ENCODE peak calls at places on chromosomes 12 and 14, in six cellular contexts. One of them, this sample, is unnamed. For H3K4me1, the result is how much of the 10 kb centered on the place peaks cover.

GRCh38 chr14:52153939-52154338 is 85.1 kb upstream of the NID2 start:
- DNase-seq in colonic mucosa: no peak
- DNase-seq in testis: no peak
- DNase-seq in cardiac muscle cell: no peak
- DNase-seq in mammary epithelial cell: no peak
- DNase-seq in pancreas: no peak
- DNase-seq in this sample: no peak

GRCh38 chr12:51534216-51534615 is 56.8 kb upstream of the SCN8A start:
- DNase-seq in colonic mucosa: no peak
- DNase-seq in testis: no peak
- DNase-seq in cardiac muscle cell: no peak
- DNase-seq in mammary epithelial cell: no peak
- DNase-seq in pancreas: no peak
- DNase-seq in this sample: no peak

GRCh38 chr12:6367969-6368892 is 7.1 kb downstream of the SCNN1A start:
- DNase-seq in colonic mucosa: peak
- DNase-seq in testis: no peak
- DNase-seq in cardiac muscle cell: no peak
- DNase-seq in mammary epithelial cell: no peak
- DNase-seq in pancreas: no peak
- DNase-seq in this sample: no peak

GRCh38 chr12:108516511-108517275 is 1.6 kb downstream of the FICD start:
- DNase-seq in colonic mucosa: no peak
- DNase-seq in testis: no peak
- DNase-seq in cardiac muscle cell: no peak
- DNase-seq in mammary epithelial cell: no peak
- DNase-seq in pancreas: no peak
- DNase-seq in this sample: no peak

GRCh38 chr12:117052386-117053049 is 46.7 kb downstream of the TESC start:
- DNase-seq in colonic mucosa: no peak
- DNase-seq in testis: no peak
- DNase-seq in cardiac muscle cell: peak
- DNase-seq in mammary epithelial cell: no peak
- DNase-seq in pancreas: no peak
- DNase-seq in this sample: no peak

GRCh38 chr12:114311966-114312365 is 94.0 kb downstream of the TBX5 start:
- DNase-seq in colonic mucosa: no peak
- DNase-seq in testis: no peak
- DNase-seq in cardiac muscle cell: no peak
- DNase-seq in mammary epithelial cell: no peak
- DNase-seq in pancreas: no peak
- DNase-seq in this sample: peak

GRCh38 chr12:2682301-2683282 is 112.2 kb upstream of the FKBP4 start:
- DNase-seq in colonic mucosa: no peak
- DNase-seq in testis: peak
- DNase-seq in cardiac muscle cell: peak
- DNase-seq in mammary epithelial cell: peak
- DNase-seq in pancreas: peak
- DNase-seq in this sample: no peak

GRCh38 chr12:48828293-48828692 is 10.0 kb downstream of the CACNB3 start:
- DNase-seq in colonic mucosa: no peak
- DNase-seq in testis: no peak
- DNase-seq in cardiac muscle cell: no peak
- DNase-seq in mammary epithelial cell: no peak
- DNase-seq in pancreas: no peak
- DNase-seq in this sample: no peak

GRCh38 chr12:100823988-100824387 is 29.4 kb downstream of the ANO4 start:
- DNase-seq in colonic mucosa: no peak
- DNase-seq in testis: no peak
- DNase-seq in cardiac muscle cell: no peak
- DNase-seq in mammary epithelial cell: peak
- DNase-seq in pancreas: no peak
- DNase-seq in this sample: no peak

GRCh38 chr14:68589447-68590232 is 203.2 kb downstream of the ZFP36L1 start:
- DNase-seq in colonic mucosa: no peak
- DNase-seq in testis: peak
- DNase-seq in cardiac muscle cell: peak
- DNase-seq in mammary epithelial cell: no peak
- DNase-seq in pancreas: no peak
- DNase-seq in this sample: peak

GRCh38 chr12:126588586-126589249 is 1523.5 kb downstream of the AACS start:
- DNase-seq in colonic mucosa: no peak
- DNase-seq in testis: no peak
- DNase-seq in cardiac muscle cell: no peak
- DNase-seq in mammary epithelial cell: no peak
- DNase-seq in pancreas: no peak
- DNase-seq in this sample: no peak

GRCh38 chr12:96514328-96514727 is 25.0 kb downstream of the CFAP54 start:
- DNase-seq in colonic mucosa: no peak
- DNase-seq in testis: no peak
- DNase-seq in cardiac muscle cell: no peak
- DNase-seq in mammary epithelial cell: no peak
- DNase-seq in pancreas: no peak
- DNase-seq in this sample: no peak

GRCh38 chr14:68653108-68653507 is 139.8 kb downstream of the ZFP36L1 start:
- DNase-seq in colonic mucosa: peak
- DNase-seq in testis: no peak
- DNase-seq in cardiac muscle cell: no peak
- DNase-seq in mammary epithelial cell: no peak
- DNase-seq in pancreas: peak
- DNase-seq in this sample: no peak

GRCh38 chr14:72894623-72895378 is 900 bp upstream of the DPF3 start:
- DNase-seq in colonic mucosa: peak
- DNase-seq in testis: peak
- DNase-seq in cardiac muscle cell: peak
- DNase-seq in mammary epithelial cell: no peak
- DNase-seq in pancreas: peak
- DNase-seq in this sample: peak

GRCh38 chr14:44564908-44565307 is 57.8 kb upstream of the FSCB start:
- DNase-seq in colonic mucosa: no peak
- DNase-seq in testis: no peak
- DNase-seq in cardiac muscle cell: no peak
- DNase-seq in mammary epithelial cell: peak
- DNase-seq in pancreas: no peak
- DNase-seq in this sample: no peak

GRCh38 chr12:41466762-41467270 is 278.7 kb downstream of the PDZRN4 start:
- DNase-seq in colonic mucosa: no peak
- DNase-seq in testis: peak
- DNase-seq in cardiac muscle cell: peak
- DNase-seq in mammary epithelial cell: peak
- DNase-seq in pancreas: no peak
- DNase-seq in this sample: no peak

GRCh38 chr14:89805501-89805900 is 149.0 kb downstream of the EFCAB11 start:
- DNase-seq in colonic mucosa: no peak
- DNase-seq in testis: no peak
- DNase-seq in cardiac muscle cell: no peak
- DNase-seq in mammary epithelial cell: no peak
- DNase-seq in pancreas: no peak
- DNase-seq in this sample: no peak

GRCh38 chr14:64726585-64726890 is 22.3 kb downstream of the PLEKHG3 start:
- DNase-seq in colonic mucosa: peak
- DNase-seq in testis: no peak
- DNase-seq in cardiac muscle cell: no peak
- DNase-seq in mammary epithelial cell: peak
- DNase-seq in pancreas: peak
- DNase-seq in this sample: no peak

GRCh38 chr12:62919827-62920226 is 15.1 kb downstream of the PPM1H start:
- DNase-seq in colonic mucosa: no peak
- DNase-seq in testis: peak
- DNase-seq in cardiac muscle cell: no peak
- DNase-seq in mammary epithelial cell: peak
- DNase-seq in pancreas: peak
- DNase-seq in this sample: no peak

GRCh38 chr14:67392728-67393314 is 19.1 kb downstream of the PLEK2 start:
- DNase-seq in colonic mucosa: no peak
- DNase-seq in testis: peak
- DNase-seq in cardiac muscle cell: no peak
- DNase-seq in mammary epithelial cell: no peak
- DNase-seq in pancreas: no peak
- DNase-seq in this sample: peak

GRCh38 chr14:67391266-67391665 is 20.7 kb downstream of the PLEK2 start:
- DNase-seq in colonic mucosa: no peak
- DNase-seq in testis: no peak
- DNase-seq in cardiac muscle cell: no peak
- DNase-seq in mammary epithelial cell: no peak
- DNase-seq in pancreas: no peak
- DNase-seq in this sample: no peak

GRCh38 chr14:67393689-67394088 is 18.3 kb downstream of the PLEK2 start:
- DNase-seq in colonic mucosa: no peak
- DNase-seq in testis: no peak
- DNase-seq in cardiac muscle cell: no peak
- DNase-seq in mammary epithelial cell: peak
- DNase-seq in pancreas: no peak
- DNase-seq in this sample: no peak

GRCh38 chr14:67390135-67390534 is 21.8 kb downstream of the PLEK2 start:
- DNase-seq in colonic mucosa: no peak
- DNase-seq in testis: no peak
- DNase-seq in cardiac muscle cell: no peak
- DNase-seq in mammary epithelial cell: no peak
- DNase-seq in pancreas: no peak
- DNase-seq in this sample: no peak

GRCh38 chr14:67392123-67392522 is 19.8 kb downstream of the PLEK2 start:
- DNase-seq in colonic mucosa: no peak
- DNase-seq in testis: no peak
- DNase-seq in cardiac muscle cell: no peak
- DNase-seq in mammary epithelial cell: no peak
- DNase-seq in pancreas: no peak
- DNase-seq in this sample: no peak
- TF ChIP-seq CTCF in colonic mucosa: no peak
- TF ChIP-seq CTCF in testis: no peak
- TF ChIP-seq CTCF in cardiac muscle cell: no peak
- TF ChIP-seq CTCF in mammary epithelial cell: no peak
- TF ChIP-seq CTCF in pancreas: no peak
- TF ChIP-seq CTCF in this sample: no peak

GRCh38 chr12:131832393-131833231 is 4.4 kb downstream of the MMP17 start:
- DNase-seq in colonic mucosa: no peak
- DNase-seq in testis: peak
- DNase-seq in cardiac muscle cell: no peak
- DNase-seq in mammary epithelial cell: peak
- DNase-seq in pancreas: no peak
- DNase-seq in this sample: peak
- H3K4me1 ChIP-seq in colonic mucosa: under half
- H3K4me1 ChIP-seq in testis: under half
- H3K4me1 ChIP-seq in cardiac muscle cell: under half
- H3K4me1 ChIP-seq in mammary epithelial cell: under half
- H3K4me1 ChIP-seq in pancreas: under half
- H3K4me1 ChIP-seq in this sample: under half

GRCh38 chr14:33188880-33189279 is 250.2 kb downstream of the NPAS3 start:
- DNase-seq in colonic mucosa: no peak
- DNase-seq in testis: no peak
- DNase-seq in cardiac muscle cell: no peak
- DNase-seq in mammary epithelial cell: no peak
- DNase-seq in pancreas: no peak
- DNase-seq in this sample: no peak

GRCh38 chr14:33186656-33187055 is 248.0 kb downstream of the NPAS3 start:
- DNase-seq in colonic mucosa: no peak
- DNase-seq in testis: no peak
- DNase-seq in cardiac muscle cell: no peak
- DNase-seq in mammary epithelial cell: no peak
- DNase-seq in pancreas: no peak
- DNase-seq in this sample: no peak

DNA sequence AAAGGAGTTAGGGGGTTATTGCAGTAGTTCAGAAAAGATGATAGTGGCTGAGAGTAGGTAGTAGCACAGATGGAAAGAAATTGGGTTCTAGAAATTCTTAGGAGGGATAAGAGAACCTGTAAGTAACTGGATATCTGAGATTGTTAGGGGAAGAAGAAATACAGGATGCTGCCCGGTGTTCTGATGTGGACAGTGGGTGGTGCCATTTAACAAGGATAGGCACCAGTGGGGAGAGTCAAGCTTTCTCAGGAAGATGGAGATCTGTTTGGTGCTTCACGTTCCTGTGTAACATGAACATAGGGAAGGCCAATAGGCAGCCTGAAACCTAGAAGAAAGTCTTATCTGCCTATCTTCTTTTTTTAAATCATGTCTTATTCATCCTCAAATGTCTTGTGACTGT is 245.9 kb downstream of the NPAS3 start:
- DNase-seq in colonic mucosa: no peak
- DNase-seq in testis: no peak
- DNase-seq in cardiac muscle cell: no peak
- DNase-seq in mammary epithelial cell: no peak
- DNase-seq in pancreas: no peak
- DNase-seq in this sample: no peak
- TF ChIP-seq CTCF in colonic mucosa: no peak
- TF ChIP-seq CTCF in testis: no peak
- TF ChIP-seq CTCF in cardiac muscle cell: peak
- TF ChIP-seq CTCF in mammary epithelial cell: no peak
- TF ChIP-seq CTCF in pancreas: no peak
- TF ChIP-seq CTCF in this sample: no peak

GRCh38 chr12:123750159-123750656 is 11.9 kb upstream of the DNAH10 start:
- DNase-seq in colonic mucosa: no peak
- DNase-seq in testis: no peak
- DNase-seq in cardiac muscle cell: no peak
- DNase-seq in mammary epithelial cell: no peak
- DNase-seq in pancreas: no peak
- DNase-seq in this sample: no peak
- H3K4me1 ChIP-seq in colonic mucosa: under half
- H3K4me1 ChIP-seq in testis: under half
- H3K4me1 ChIP-seq in cardiac muscle cell: under half
- H3K4me1 ChIP-seq in mammary epithelial cell: under half
- H3K4me1 ChIP-seq in pancreas: under half
- H3K4me1 ChIP-seq in this sample: under half

This sample was measured in psoas muscle.